ENCODE peak calls at places on chromosome 21, in six cellular contexts. O is small intestine; V is mucosa of gallbladder; R is effector memory CD8-positive, alpha-beta T cell; A is stimulated activated CD8-positive, alpha-beta memory T cell treated with anti-CD3 and anti-CD28 coated beads, Interleukin-2, amount 100 ng/mL, for 1 hour; C is NCI-H1105. X is an unnamed sample.

GRCh38 chr21:36709030-36709867 is 10.3 kb downstream of the SIM2 start:
- DNase-seq in O (no peak), V (no peak), R (no peak), A (no peak), C (no peak), X (no peak)

GRCh38 chr21:44695176-44695575 is 1.8 kb upstream of the KRTAP10-12 start:
- DNase-seq in O (no peak), V (no peak), R (no peak), A (no peak), C (no peak), X (no peak)

GRCh38 chr21:39703578-39703977 is 41.4 kb upstream of the IGSF5 start:
- DNase-seq in O (no peak), V (no peak), R (no peak), A (no peak), C (no peak), X (no peak)

GRCh38 chr21:27570306-27570868 is 603.5 kb upstream of the ADAMTS5 start:
- DNase-seq in O (no peak), V (peak; percentile 74), R (no peak), A (no peak), C (no peak), X (no peak)

GRCh38 chr21:36790616-36791015 is 91.7 kb downstream of the SIM2 start:
- DNase-seq in O (no peak), V (no peak), R (no peak), A (no peak), C (no peak), X (no peak)

GRCh38 chr21:36915701-36916075 is 50.8 kb downstream of the HLCS start:
- DNase-seq in O (no peak), V (no peak), R (no peak), A (no peak), C (no peak), X (no peak)

GRCh38 chr21:41681336-41681801 is 85.5 kb downstream of the RIPK4 start:
- DNase-seq in O (no peak), V (peak; percentile 56), R (no peak), A (no peak), C (no peak), X (no peak)

GRCh38 chr21:44849616-44850130 is 23.8 kb downstream of the PTTG1IP start:
- DNase-seq in O (peak; percentile 94), V (no peak), R (no peak), A (no peak), C (no peak), X (no peak)

GRCh38 chr21:27831177-27831576 is 864.3 kb upstream of the ADAMTS5 start:
- DNase-seq in O (no peak), V (no peak), R (no peak), A (no peak), C (no peak), X (no peak)